ENCODE peak calls at places on chromosomes 3 and 15, in nine cellular contexts. L is fibroblast of the conjunctiva; X is NCI-H774; W is heart left ventricle; Y is CD8-positive, alpha-beta memory T cell; H is AG10803; G is left ventricle myocardium inferior; B is NCI-H460; A is EL. E is an unnamed sample.

GRCh38 chr15:82530606-82531379 is 9.5 kb downstream of the RPS17 start:
- DNase-seq in L (peak), X (no peak), W (peak), Y (peak), H (peak), G (peak), B (peak), A (peak), E (peak)

GRCh38 chr3:154684021-154684420 is 254.0 kb upstream of the GPR149 start:
- DNase-seq in L (no peak), X (no peak), W (no peak), Y (no peak), H (no peak), G (no peak), B (no peak), A (no peak), E (no peak)

GRCh38 chr15:89806565-89807550 is 7.8 kb downstream of the ANPEP start:
- DNase-seq in L (no peak), X (no peak), W (no peak), Y (no peak), H (no peak), G (no peak), B (no peak), A (no peak), E (no peak)

GRCh38 chr3:56769125-56769709 is 32.5 kb downstream of the ARHGEF3 start:
- DNase-seq in L (no peak), X (no peak), W (peak), Y (no peak), H (no peak), G (no peak), B (no peak), A (no peak), E (no peak)

GRCh38 chr15:82792068-82792467 is 13.8 kb downstream of the FSD2 start:
- DNase-seq in L (no peak), X (no peak), W (no peak), Y (no peak), H (no peak), G (no peak), B (no peak), A (no peak), E (no peak)

GRCh38 chr3:110138966-110139555 is 801.7 kb upstream of the DPPA4 start:
- DNase-seq in L (no peak), X (no peak), W (no peak), Y (no peak), H (no peak), G (no peak), B (no peak), A (no peak), E (no peak)

GRCh38 chr3:116000315-116000714 is 377.0 kb downstream of the GAP43 start:
- DNase-seq in L (peak), X (no peak), W (no peak), Y (no peak), H (peak), G (no peak), B (peak), A (peak), E (no peak)

GRCh38 chr15:52528465-52529288 is at the start of gene MYO5A:
- DNase-seq in L (peak), X (peak), W (peak), Y (peak), H (peak), G (peak), B (peak), A (peak), E (peak)

GRCh38 chr15:58453931-58454793 is 22.4 kb downstream of the LIPC start:
- DNase-seq in L (no peak), X (no peak), W (no peak), Y (no peak), H (no peak), G (no peak), B (no peak), A (no peak), E (no peak)

GRCh38 chr3:139430467-139430866 is 41.0 kb upstream of the COPB2 start:
- DNase-seq in L (no peak), X (no peak), W (no peak), Y (no peak), H (no peak), G (no peak), B (no peak), A (no peak), E (no peak)

GRCh38 chr3:20316238-20316637 is 130.2 kb upstream of the SGO1 start:
- DNase-seq in L (no peak), X (no peak), W (no peak), Y (no peak), H (no peak), G (no peak), B (no peak), A (peak), E (no peak)

GRCh38 chr3:14943042-14943441 is 4.3 kb upstream of the NR2C2 start:
- DNase-seq in L (no peak), X (no peak), W (no peak), Y (no peak), H (no peak), G (no peak), B (no peak), A (no peak), E (no peak)

GRCh38 chr3:71016141-71016845 is 567.2 kb downstream of the FOXP1 start:
- DNase-seq in L (no peak), X (no peak), W (no peak), Y (no peak), H (peak), G (no peak), B (no peak), A (no peak), E (no peak)

GRCh38 chr3:112770026-112770626 is 76.5 kb downstream of the CD200R1L start:
- DNase-seq in L (no peak), X (no peak), W (peak), Y (no peak), H (peak), G (peak), B (peak), A (peak), E (no peak)

GRCh38 chr15:67531379-67532059 is 10.6 kb downstream of the C15orf61 start:
- DNase-seq in L (no peak), X (no peak), W (no peak), Y (no peak), H (peak), G (no peak), B (no peak), A (peak), E (no peak)

GRCh38 chr3:174218011-174218410 is 641.1 kb upstream of the NAALADL2 start:
- DNase-seq in L (peak), X (no peak), W (no peak), Y (no peak), H (no peak), G (no peak), B (no peak), A (no peak), E (no peak)

GRCh38 chr15:32030795-32031194 is 480 bp downstream of the CHRNA7 start:
- DNase-seq in L (no peak), X (no peak), W (no peak), Y (no peak), H (no peak), G (no peak), B (no peak), A (no peak), E (no peak)

GRCh38 chr3:195708626-195709481 is 11.9 kb upstream of the MUC20 start:
- DNase-seq in L (no peak), X (no peak), W (no peak), Y (no peak), H (peak), G (no peak), B (no peak), A (no peak), E (no peak)

GRCh38 chr3:127734754-127735473 is 62.2 kb downstream of the ABTB1 start:
- DNase-seq in L (peak), X (no peak), W (peak), Y (no peak), H (peak), G (no peak), B (peak), A (peak), E (no peak)

GRCh38 chr15:78024883-78025282 is 52.6 kb downstream of the TBC1D2B start:
- DNase-seq in L (no peak), X (no peak), W (no peak), Y (no peak), H (no peak), G (no peak), B (no peak), A (no peak), E (no peak)

GRCh38 chr3:100352296-100353178 is 18.0 kb downstream of the NIT2 start:
- DNase-seq in L (no peak), X (no peak), W (no peak), Y (no peak), H (no peak), G (no peak), B (no peak), A (no peak), E (no peak)

GRCh38 chr3:119716998-119717397 is 14.2 kb downstream of the CFAP91 start:
- DNase-seq in L (no peak), X (no peak), W (no peak), Y (no peak), H (no peak), G (no peak), B (no peak), A (no peak), E (no peak)

E was measured in CD4-positive, alpha-beta T cell.